ENCODE peak calls at places on chromosomes 3 and 15, in four cellular contexts. A, B, G and S are unnamed samples.

GRCh38 chr15:38201714-38202113 is 50.9 kb upstream of the SPRED1 start:
- DNase-seq in A (no peak), B (no peak), G (no peak), S (no peak)

GRCh38 chr3:133944641-133945441 is 49.2 kb upstream of the RAB6B start:
- DNase-seq in A (peak; percentile 65), G (no peak), B (no peak), S (peak; percentile 64)

GRCh38 chr3:38131621-38132369 is 5.1 kb downstream of the ACAA1 start:
- DNase-seq in G (peak; percentile 44), A (peak; percentile 65), B (no peak), S (no peak)

GRCh38 chr15:87348746-87349145 is 907.8 kb downstream of the NTRK3 start:
- DNase-seq in A (no peak), G (no peak), B (no peak), S (no peak)

GRCh38 chr3:157110761-157111238 is 49.1 kb downstream of the CCNL1 start:
- DNase-seq in B (no peak), A (no peak), G (no peak), S (no peak)

GRCh38 chr15:74565381-74566085 is 24.5 kb downstream of the ARID3B start:
- DNase-seq in G (no peak), B (no peak), A (no peak), S (no peak)

GRCh38 chr3:112116777-112117186 is 16.3 kb downstream of the GCSAM start:
- DNase-seq in B (no peak), A (no peak), G (no peak), S (no peak)

GRCh38 chr3:193165431-193166120 is 75.4 kb upstream of the PLAAT1 start:
- DNase-seq in A (no peak), G (no peak), B (no peak), S (no peak)

GRCh38 chr3:63967675-63968611 is 55.4 kb downstream of the PSMD6 start:
- DNase-seq in G (no peak), B (peak; percentile 38), A (no peak), S (peak; percentile 74)

GRCh38 chr3:124288996-124289395 is 297.1 kb upstream of the ROPN1 start:
- DNase-seq in A (no peak), G (no peak), B (no peak), S (no peak)

GRCh38 chr3:119794971-119795612 is 13.2 kb downstream of the NR1I2 start:
- DNase-seq in A (peak; percentile 37), G (peak; percentile 76), B (no peak), S (no peak)

GRCh38 chr15:25339431-25339830 is 99.4 kb downstream of the UBE3A start:
- DNase-seq in B (no peak), G (no peak), A (no peak), S (no peak)

GRCh38 chr3:45907769-45908705 is 21.7 kb downstream of the CCR9 start:
- DNase-seq in B (no peak), A (no peak), G (no peak), S (no peak)

DNA sequence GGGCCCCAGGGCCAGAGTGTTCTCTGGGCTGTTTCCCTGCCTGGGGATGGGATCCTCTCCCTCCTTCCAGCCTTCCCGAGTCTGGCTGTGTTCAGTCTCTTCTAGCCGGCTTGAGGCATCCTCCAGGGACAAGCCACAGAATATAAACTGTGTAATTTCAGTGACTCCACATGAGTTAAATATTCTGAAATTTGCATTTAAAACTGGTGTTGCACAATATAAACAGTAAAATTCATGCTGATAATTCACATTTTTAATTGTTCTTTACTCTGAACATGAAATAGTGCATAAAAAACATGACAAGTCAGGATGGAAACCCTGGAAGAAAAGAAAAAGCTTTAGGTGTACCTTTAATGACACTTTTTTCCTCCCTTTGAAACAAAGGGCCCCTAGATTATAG is 5.2 kb upstream of the TJP1 start:
- DNase-seq in G (no peak), A (no peak), B (no peak), S (no peak)
- H3K4me3 ChIP-seq in G (no peak overlapping the region), A (no peak overlapping the region), B (no peak overlapping the region), S (no peak overlapping the region)

GRCh38 chr3:102686792-102687191 is 252.0 kb downstream of the ZPLD1 start:
- DNase-seq in G (no peak), A (no peak), B (no peak), S (no peak)

GRCh38 chr3:102682761-102683160 is 247.9 kb downstream of the ZPLD1 start:
- DNase-seq in B (no peak), G (no peak), A (no peak), S (no peak)

GRCh38 chr3:102687851-102688555 is 253.2 kb downstream of the ZPLD1 start:
- DNase-seq in B (no peak), G (no peak), A (no peak), S (no peak)

GRCh38 chr3:102691507-102691906 is 256.7 kb downstream of the ZPLD1 start:
- DNase-seq in A (no peak), G (no peak), B (no peak), S (no peak)

DNA sequence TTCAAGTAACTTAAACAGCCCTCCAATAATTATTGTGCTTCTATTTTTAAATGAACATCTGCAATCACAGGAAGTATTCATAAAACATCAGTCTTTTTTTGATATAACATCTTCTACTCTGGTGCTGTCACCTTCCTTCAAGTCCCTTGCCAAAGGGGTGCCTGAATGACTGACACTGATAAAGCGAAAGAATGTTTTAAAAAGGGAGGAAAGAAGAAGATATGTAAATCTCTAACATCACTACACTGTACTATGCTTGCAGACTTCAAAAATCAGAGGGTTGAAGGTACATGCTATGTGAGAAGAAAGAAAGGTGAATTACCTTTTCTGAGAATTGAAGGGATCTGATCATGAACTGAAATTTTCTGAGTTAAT is 253.7 kb downstream of the ZPLD1 start:
- DNase-seq in G (no peak), A (no peak), B (no peak), S (no peak)
- TF ChIP-seq EP300 in G (no peak), A (no peak), B (no peak), S (no peak)

DNA sequence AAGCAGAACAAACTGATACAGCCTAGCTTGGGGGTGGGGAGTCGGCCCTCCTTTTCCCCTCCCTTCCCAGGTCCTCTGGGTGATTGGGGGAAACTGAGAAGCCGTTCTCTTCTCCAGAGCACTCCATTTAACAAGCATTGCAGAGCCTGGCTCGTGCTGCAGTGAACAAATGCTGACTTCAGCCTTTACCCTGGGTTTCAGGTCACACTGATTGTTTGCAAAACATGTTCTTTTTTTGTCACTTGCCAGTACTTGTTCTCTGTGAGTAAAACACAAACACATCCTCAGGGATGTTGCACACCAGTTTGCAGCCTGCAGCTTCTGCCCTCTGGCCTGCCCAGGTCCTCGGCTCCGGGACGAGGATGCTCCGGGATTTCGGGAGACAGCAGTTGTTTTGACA is 132.8 kb downstream of the PGPEP1L start:
- DNase-seq in A (no peak), B (no peak), G (no peak), S (no peak)
- H3K4me1 ChIP-seq in A (peaks cover 30% of the 10 kb centered on the region), B (peaks cover 23% of the 10 kb centered on the region), G (peaks cover 96% of the 10 kb centered on the region), S (peaks cover 79% of the 10 kb centered on the region)

GRCh38 chr3:12005951-12006625 is 1.9 kb downstream of the SYN2 start:
- DNase-seq in G (no peak), A (no peak), B (no peak), S (no peak)
- H3K4me3 ChIP-seq in G (no peak overlapping the region), A (no peak overlapping the region), B (no peak overlapping the region), S (no peak overlapping the region)

DNA sequence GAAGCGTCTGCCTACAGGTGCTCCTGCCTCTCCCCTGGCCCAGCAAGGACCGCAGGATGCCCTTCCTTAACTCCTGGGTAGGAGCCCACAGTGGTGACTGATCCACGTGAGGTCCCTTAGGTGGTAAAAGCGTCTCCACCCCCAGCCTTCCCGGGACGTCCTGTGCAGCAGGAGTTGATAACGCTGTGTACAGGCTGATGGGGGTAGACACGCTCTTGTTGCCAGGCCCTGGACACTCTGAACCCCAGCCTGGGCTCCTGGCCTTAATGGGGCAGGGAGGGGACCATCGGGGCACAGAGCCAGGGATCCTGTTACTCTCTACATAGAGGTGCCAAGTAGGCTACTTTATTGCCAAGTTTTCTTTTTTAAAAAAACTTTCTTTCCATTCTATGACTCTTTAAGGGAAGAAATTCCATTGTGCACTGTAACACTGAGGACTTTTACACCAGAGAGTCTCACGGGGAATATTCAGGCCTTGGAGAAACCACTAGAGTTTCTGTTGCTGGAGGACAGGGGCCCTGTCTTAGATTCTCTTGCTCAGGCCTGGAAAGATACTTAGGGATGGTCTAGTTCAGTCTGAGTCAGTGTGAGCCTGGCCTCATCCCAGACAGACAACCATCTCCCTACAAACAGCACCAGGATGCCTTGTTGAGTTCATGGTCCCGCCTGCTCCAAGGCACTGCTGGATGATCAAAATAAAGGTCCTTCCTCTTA is 104.3 kb upstream of the RNU6-1 start:
- DNase-seq in A (no peak), G (no peak), B (peak; percentile 75), S (peak; percentile 92)
- TF ChIP-seq EP300 in A (peak; percentile 35), G (no peak), B (no peak), S (peak; percentile 28)

DNA sequence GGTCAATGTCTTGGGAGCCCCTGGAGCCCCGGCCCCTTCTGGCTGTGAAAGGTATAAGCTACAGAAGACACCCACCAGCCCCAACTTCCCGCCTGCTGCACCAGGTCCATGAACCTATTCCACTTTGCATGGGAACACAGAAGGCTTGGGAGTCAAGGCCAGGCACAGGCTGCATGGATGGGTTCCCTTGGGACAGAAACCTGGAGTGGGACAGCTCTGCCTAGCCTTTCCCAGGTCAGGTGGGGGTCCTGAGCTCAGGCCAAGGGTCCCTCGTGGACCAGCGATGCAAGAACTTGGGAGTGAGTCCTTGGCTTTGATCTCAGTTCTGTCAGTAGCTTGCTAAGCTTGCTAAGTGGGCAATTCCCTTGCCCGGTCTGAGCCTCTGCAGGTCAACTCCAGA is 25.0 kb downstream of the TKT start:
- DNase-seq in A (no peak), G (no peak), B (no peak), S (no peak)
- H3K4me1 ChIP-seq in A (peaks cover under 1% of the 10 kb centered on the region), G (peaks cover 98% of the 10 kb centered on the region), B (no peaks in the 10 kb centered on the region), S (peaks cover 4% of the 10 kb centered on the region)

GRCh38 chr15:65101418-65101890 is 13.5 kb downstream of the UBAP1L start:
- DNase-seq in A (peak; percentile 69), B (peak; percentile 61), G (peak; percentile 68), S (peak; percentile 86)
- H3K4me3 ChIP-seq in A (no peak overlapping the region), B (no peak overlapping the region), G (no peak overlapping the region), S (no peak overlapping the region)

GRCh38 chr15:92655178-92655995 is at the start of gene FAM174B:
- DNase-seq in G (peak; percentile 65), A (no peak), B (peak; percentile 67), S (peak; percentile 72)
- TF ChIP-seq EP300 in G (no peak), A (no peak), B (no peak), S (no peak)

DNA sequence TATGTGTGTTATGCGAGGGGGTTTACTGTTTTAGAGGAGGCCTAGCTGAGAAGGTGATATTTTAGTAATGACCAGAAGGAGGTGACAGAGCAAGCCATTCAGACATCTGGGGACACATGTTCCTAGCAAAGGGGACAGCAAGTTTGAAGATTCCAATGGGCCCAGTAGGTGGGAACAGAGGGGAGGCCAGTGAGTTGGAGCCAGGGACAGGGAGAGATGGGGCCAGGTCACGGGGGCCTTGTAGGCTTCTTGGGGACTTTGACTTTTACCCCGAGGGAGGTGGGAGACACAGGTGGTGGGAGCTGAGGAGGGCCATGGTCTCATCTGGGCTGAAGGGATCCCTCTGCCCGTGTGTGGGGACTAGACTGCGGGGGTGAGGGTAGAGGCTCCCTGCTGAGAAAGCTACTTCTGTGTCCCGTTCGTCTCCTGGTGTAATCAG is 72.5 kb downstream of the MGLL start:
- DNase-seq in A (peak; percentile 67), B (no peak), G (no peak), S (no peak)
- H3K4me1 ChIP-seq in A (peaks cover 38% of the 10 kb centered on the region), B (peaks cover 6% of the 10 kb centered on the region), G (peaks cover 60% of the 10 kb centered on the region), S (peaks cover 53% of the 10 kb centered on the region)